ENCODE peak calls at places on chromosome 21, in four cellular contexts. Z is K562, P is WTC11, U is HepG2. H is an unnamed sample.

GRCh38 chr21:26945916-26946315 is 21.0 kb downstream of the ADAMTS5 start:
- DNase-seq in Z (no peak), P (no peak), U (no peak), H (no peak)

GRCh38 chr21:36245649-36246048 is 74.3 kb upstream of the MORC3 start:
- DNase-seq in Z (no peak), P (peak), U (no peak), H (no peak)

GRCh38 chr21:45853703-45854342 is 127.7 kb upstream of the COL6A1 start:
- DNase-seq in Z (no peak), P (no peak), U (no peak), H (no peak)

GRCh38 chr21:27366846-27367245 is 400.0 kb upstream of the ADAMTS5 start:
- DNase-seq in Z (no peak), P (no peak), U (no peak), H (no peak)

GRCh38 chr21:41593051-41593783 is 85.3 kb upstream of the TMPRSS2 start:
- DNase-seq in Z (no peak), P (no peak), U (no peak), H (no peak)

GRCh38 chr21:35236090-35236489 is 187.0 kb upstream of the RUNX1 start:
- DNase-seq in Z (no peak), P (no peak), U (no peak), H (peak)

GRCh38 chr21:22019766-22020165 is 1021.6 kb downstream of the NCAM2 start:
- DNase-seq in Z (no peak), P (no peak), U (no peak), H (no peak)

GRCh38 chr21:44079446-44079845 is 27.8 kb upstream of the PWP2 start:
- DNase-seq in Z (no peak), P (no peak), U (no peak), H (no peak)

GRCh38 chr21:15653710-15654109 is 76.1 kb upstream of the USP25 start:
- DNase-seq in Z (no peak), P (no peak), U (no peak), H (no peak)

DNA sequence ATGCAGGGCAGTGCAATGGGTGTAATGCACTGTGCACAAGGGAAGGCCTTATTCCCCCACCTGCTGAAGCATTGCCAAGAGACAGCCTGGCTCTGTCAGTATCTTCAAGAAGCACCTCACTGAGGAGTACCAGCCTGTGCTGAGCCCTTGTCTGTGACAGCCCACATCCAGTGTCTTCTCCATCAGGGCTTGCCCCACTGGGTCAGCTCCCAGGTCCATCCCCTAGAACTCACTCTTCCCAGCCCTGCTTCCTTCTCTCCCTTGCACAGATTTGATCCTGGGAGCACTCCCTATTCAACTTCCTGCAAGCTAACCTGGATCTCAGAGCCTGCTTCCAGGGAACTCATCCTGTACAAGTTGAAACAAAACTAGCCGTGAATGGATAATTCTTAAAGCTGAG is 33.6 kb upstream of the IFNGR2 start:
- DNase-seq in Z (no peak), P (no peak), U (no peak), H (no peak)
- TF ChIP-seq NR2C2 in Z (no peak), P (no peak), U (no peak), H (no peak)

DNA sequence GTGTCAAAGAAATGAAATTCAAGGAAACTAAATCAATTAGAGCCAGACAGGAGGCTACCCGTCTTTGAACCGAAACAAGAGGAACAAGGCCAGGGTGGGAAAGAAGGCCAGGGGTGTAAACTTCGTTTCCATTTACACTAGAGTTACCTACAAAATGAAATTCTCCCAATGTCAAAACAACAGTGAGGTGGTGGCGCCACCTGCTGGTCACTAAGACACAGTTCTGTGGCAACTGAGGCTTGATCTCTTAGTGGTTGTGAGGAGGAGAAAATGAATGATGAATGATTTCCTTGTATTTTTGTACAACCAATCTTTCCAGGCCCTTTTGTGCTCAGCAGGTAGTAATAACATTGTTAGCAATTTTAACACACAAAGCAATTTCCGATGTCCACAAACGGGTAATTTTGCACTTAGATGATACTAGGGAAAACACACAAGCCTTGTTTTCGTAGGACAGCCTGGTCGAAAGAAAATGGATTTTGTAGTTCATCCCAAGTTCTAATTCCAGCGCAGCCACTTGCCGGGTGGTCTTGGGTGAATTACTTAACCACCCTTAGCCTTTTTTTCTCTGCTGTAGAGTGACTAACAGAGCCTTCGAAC is 54.8 kb upstream of the SOD1 start:
- DNase-seq in Z (peak), P (peak), U (peak), H (peak)
- TF ChIP-seq NR2C2 in Z (no peak), P (no peak), U (no peak), H (no peak)

GRCh38 chr21:38921511-38922215 is 115.9 kb downstream of the ETS2 start:
- DNase-seq in Z (no peak), P (no peak), U (no peak), H (no peak)
- TF ChIP-seq NR2C2 in Z (no peak), P (no peak), U (no peak), H (no peak)

DNA sequence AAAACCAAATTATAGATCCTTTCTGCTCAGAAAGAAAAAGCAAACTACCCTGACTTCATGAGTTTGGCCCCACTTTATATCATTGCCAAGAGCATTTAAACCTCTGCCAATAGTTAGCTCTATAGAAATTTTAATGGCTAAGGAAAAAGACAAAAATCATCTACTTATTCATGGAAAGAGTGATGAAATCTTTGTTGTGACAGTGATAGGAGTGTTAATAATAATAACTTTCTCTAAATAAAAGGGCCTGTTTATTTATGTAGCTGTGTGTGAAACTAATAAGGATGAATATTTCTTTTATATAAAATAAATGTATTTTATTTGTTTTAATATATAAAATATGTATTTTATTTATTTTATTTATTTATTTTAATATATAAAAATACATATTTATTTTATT is 6.4 kb downstream of the CHODL start:
- DNase-seq in Z (no peak), P (no peak), U (no peak), H (no peak)
- TF ChIP-seq NR2C2 in Z (no peak), P (no peak), U (no peak), H (no peak)

GRCh38 chr21:25501996-25502665 is 105.2 kb downstream of the MRPL39 start:
- DNase-seq in Z (no peak), P (no peak), U (no peak), H (peak)
- TF ChIP-seq NR2C2 in Z (no peak), P (no peak), U (no peak), H (no peak)

H was measured in GM12878.